ENCODE peak calls at places on chromosomes 11 and 22, in nine cellular contexts. Q, S, T, M, E, X, F, J and G are unnamed samples.

GRCh38 chr22:26553056-26553752 is 36.7 kb downstream of the TPST2 start:
- DNase-seq in F (no peak), M (peak), E (no peak), Q (no peak), T (no peak), S (peak), J (no peak), X (no peak), G (no peak)

GRCh38 chr11:37076866-37077265 is 478.8 kb upstream of the RAG2 start:
- DNase-seq in M (no peak), T (no peak), X (no peak), J (no peak), S (no peak), F (no peak), E (no peak), Q (no peak), G (no peak)

GRCh38 chr11:91459840-91460239 is 764.8 kb upstream of the FAT3 start:
- DNase-seq in F (no peak), X (no peak), E (no peak), M (no peak), J (no peak), Q (no peak), T (no peak), S (no peak), G (no peak)

GRCh38 chr11:12079726-12080556 is 30.4 kb upstream of the MICAL2 start:
- DNase-seq in X (no peak), T (peak), M (no peak), S (peak), Q (peak), F (no peak), E (no peak), J (peak), G (no peak)

GRCh38 chr11:121927359-121927758 is 188.7 kb downstream of the BLID start:
- DNase-seq in M (no peak), E (peak), Q (no peak), T (no peak), F (no peak), X (no peak), J (no peak), S (no peak), G (no peak)

GRCh38 chr22:22878801-22879674 is 8.6 kb upstream of the IGLL5 start:
- DNase-seq in X (no peak), S (no peak), E (no peak), Q (no peak), M (no peak), F (no peak), J (no peak), T (no peak), G (no peak)

GRCh38 chr11:15941206-15941770 is 415.1 kb downstream of the SOX6 start:
- DNase-seq in E (peak), T (peak), J (no peak), Q (no peak), F (no peak), S (no peak), M (peak), X (peak), G (no peak)

GRCh38 chr11:3954448-3955298 is 99.2 kb downstream of the STIM1 start:
- DNase-seq in S (no peak), Q (no peak), T (no peak), X (peak), J (no peak), E (no peak), F (no peak), M (no peak), G (no peak)

GRCh38 chr11:128505449-128506058 is 81.8 kb downstream of the ETS1 start:
- DNase-seq in J (no peak), M (peak), S (no peak), F (no peak), E (no peak), X (no peak), Q (no peak), T (no peak), G (no peak)

GRCh38 chr11:58391879-58392278 is 14.8 kb downstream of the OR5B3 start:
- DNase-seq in Q (no peak), E (no peak), S (no peak), J (no peak), X (no peak), M (no peak), T (no peak), F (no peak), G (no peak)

GRCh38 chr11:124086447-124086846 is 28.8 kb upstream of the VWA5A start:
- DNase-seq in F (no peak), T (no peak), E (peak), S (no peak), M (peak), J (no peak), Q (no peak), X (no peak), G (no peak)

GRCh38 chr22:26648011-26648497 is 9.3 kb upstream of the MIAT start:
- DNase-seq in X (no peak), E (peak), S (no peak), F (no peak), Q (no peak), M (peak), T (no peak), J (no peak), G (no peak)

GRCh38 chr11:83249972-83250593 is 36.1 kb downstream of the CCDC90B start:
- DNase-seq in X (peak), J (peak), S (peak), Q (peak), E (peak), T (no peak), F (no peak), M (peak), G (peak)

GRCh38 chr11:74932169-74932568 is 16.7 kb downstream of the XRRA1 start:
- DNase-seq in T (no peak), E (no peak), X (no peak), J (no peak), M (no peak), S (no peak), F (no peak), Q (no peak), G (no peak)

GRCh38 chr11:64591257-64592233 is 525 bp downstream of the SLC22A12 start:
- DNase-seq in M (no peak), Q (no peak), J (no peak), T (no peak), E (no peak), F (no peak), X (no peak), S (no peak), G (no peak)

GRCh38 chr11:66559141-66559861 is 9.1 kb downstream of the CTSF start:
- DNase-seq in X (peak), T (no peak), S (no peak), J (no peak), E (peak), F (no peak), M (peak), Q (no peak), G (no peak)

GRCh38 chr22:49300241-49300640 is 527.4 kb downstream of the BRD1 start:
- DNase-seq in X (no peak), M (no peak), J (no peak), Q (no peak), F (no peak), S (no peak), T (no peak), E (no peak), G (no peak)

GRCh38 chr22:49621601-49622210 is 206.0 kb downstream of the BRD1 start:
- DNase-seq in Q (no peak), S (no peak), F (no peak), J (no peak), T (no peak), X (no peak), M (no peak), E (no peak), G (no peak)

GRCh38 chr11:36753960-36754359 is 155.9 kb upstream of the RAG2 start:
- DNase-seq in E (no peak), M (no peak), F (no peak), X (no peak), Q (no peak), J (no peak), T (no peak), S (no peak), G (no peak)

GRCh38 chr11:104451193-104451592 is 287.2 kb upstream of the PDGFD start:
- DNase-seq in X (no peak), Q (no peak), T (no peak), E (peak), F (no peak), J (no peak), S (no peak), M (no peak), G (no peak)

GRCh38 chr22:24589518-24590030 is 3.3 kb downstream of the LRRC75B start:
- DNase-seq in Q (no peak), X (no peak), F (no peak), E (no peak), M (no peak), S (no peak), T (no peak), J (no peak), G (no peak)

GRCh38 chr11:73493838-73494598 is 103.9 kb downstream of the FAM168A start:
- DNase-seq in S (peak), F (no peak), M (no peak), J (peak), Q (peak), X (no peak), E (peak), T (peak), G (no peak)

GRCh38 chr11:110728883-110729282 is 16.6 kb upstream of the ARHGAP20 start:
- DNase-seq in E (no peak), T (no peak), X (no peak), S (no peak), F (no peak), M (no peak), Q (no peak), J (no peak), G (no peak)

GRCh38 chr11:85705805-85706204 is 19.8 kb upstream of the CCDC89 start:
- DNase-seq in M (no peak), J (no peak), Q (no peak), T (no peak), X (no peak), F (no peak), E (no peak), S (no peak), G (no peak)

GRCh38 chr11:47356129-47356997 is 3.9 kb upstream of the MYBPC3 start:
- DNase-seq in X (no peak), M (no peak), J (no peak), T (no peak), S (no peak), E (no peak), F (no peak), Q (no peak), G (no peak)

GRCh38 chr22:39454385-39454871 is 2.4 kb upstream of the MGAT3 start:
- DNase-seq in M (no peak), S (peak), E (no peak), Q (no peak), F (no peak), J (no peak), X (peak), T (no peak), G (no peak)

GRCh38 chr11:110874651-110875050 is 162.4 kb upstream of the ARHGAP20 start:
- DNase-seq in J (no peak), S (no peak), X (no peak), M (no peak), F (no peak), Q (no peak), T (no peak), E (no peak), G (no peak)

GRCh38 chr22:27676545-27677188 is 124.9 kb downstream of the MN1 start:
- DNase-seq in J (no peak), F (no peak), T (no peak), S (no peak), E (no peak), X (no peak), M (no peak), Q (no peak), G (no peak)

GRCh38 chr11:19562156-19562555 is 150.5 kb upstream of the NAV2 start:
- DNase-seq in J (no peak), Q (no peak), E (no peak), X (no peak), T (no peak), S (no peak), M (no peak), F (no peak), G (no peak)

GRCh38 chr11:11252403-11252802 is 100.6 kb downstream of the CSNK2A3 start:
- DNase-seq in E (no peak), F (no peak), M (no peak), S (no peak), X (no peak), J (no peak), Q (no peak), T (no peak), G (no peak)

GRCh38 chr22:22327723-22328122 is 83.1 kb downstream of the VPREB1 start:
- DNase-seq in T (no peak), X (no peak), M (no peak), J (no peak), F (no peak), Q (no peak), S (no peak), E (no peak), G (no peak)

GRCh38 chr11:705646-706438 is at the start of gene EPS8L2:
- DNase-seq in T (no peak), M (peak), Q (no peak), J (no peak), F (no peak), X (peak), S (peak), E (peak), G (no peak)

GRCh38 chr22:42646569-42647525 is 2.3 kb downstream of the CYB5R3 start:
- DNase-seq in X (peak), F (no peak), M (no peak), S (no peak), E (no peak), J (no peak), T (no peak), Q (no peak), G (no peak)

GRCh38 chr11:59560290-59560701 is 49.0 kb downstream of the OR4D9 start:
- DNase-seq in S (peak), J (peak), T (no peak), M (peak), E (peak), Q (peak), F (peak), X (peak), G (no peak)
- TF ChIP-seq REST in S (peak), J (no peak), T (no peak), M (no peak), E (no peak), Q (no peak), F (no peak), X (no peak), G (no peak)

GRCh38 chr11:44484211-44484610 is 81.3 kb upstream of the CD82 start:
- DNase-seq in Q (peak), S (peak), J (peak), T (no peak), F (no peak), E (peak), X (peak), M (peak), G (no peak)
- TF ChIP-seq CTCF in Q (peak), S (peak), J (peak), T (peak), F (peak), E (peak), X (peak), M (peak), G (no peak)

GRCh38 chr11:6202036-6202435 is 3.0 kb downstream of the OR52W1 start:
- DNase-seq in X (no peak), M (no peak), E (no peak), T (no peak), Q (no peak), F (no peak), J (no peak), S (no peak), G (no peak)

GRCh38 chr11:6199174-6199810 is at the start of gene OR52W1:
- DNase-seq in Q (no peak), E (no peak), J (no peak), F (no peak), M (no peak), S (no peak), X (no peak), T (no peak), G (no peak)

GRCh38 chr11:6201486-6201885 is 2.5 kb downstream of the OR52W1 start:
- DNase-seq in J (no peak), Q (no peak), S (no peak), E (no peak), T (no peak), F (no peak), M (no peak), X (no peak), G (peak)

GRCh38 chr11:6203327-6203726 is 2.0 kb upstream of the C11orf42 start:
- DNase-seq in Q (no peak), S (no peak), M (no peak), X (no peak), E (no peak), T (no peak), J (no peak), F (peak), G (no peak)

GRCh38 chr11:6200975-6201374 is 2.0 kb downstream of the OR52W1 start:
- DNase-seq in S (no peak), J (no peak), X (no peak), F (no peak), M (no peak), Q (no peak), T (no peak), E (no peak), G (peak)
- TF ChIP-seq REST in S (no peak), J (no peak), X (no peak), F (no peak), M (no peak), Q (no peak), T (no peak), E (no peak), G (peak)

DNA sequence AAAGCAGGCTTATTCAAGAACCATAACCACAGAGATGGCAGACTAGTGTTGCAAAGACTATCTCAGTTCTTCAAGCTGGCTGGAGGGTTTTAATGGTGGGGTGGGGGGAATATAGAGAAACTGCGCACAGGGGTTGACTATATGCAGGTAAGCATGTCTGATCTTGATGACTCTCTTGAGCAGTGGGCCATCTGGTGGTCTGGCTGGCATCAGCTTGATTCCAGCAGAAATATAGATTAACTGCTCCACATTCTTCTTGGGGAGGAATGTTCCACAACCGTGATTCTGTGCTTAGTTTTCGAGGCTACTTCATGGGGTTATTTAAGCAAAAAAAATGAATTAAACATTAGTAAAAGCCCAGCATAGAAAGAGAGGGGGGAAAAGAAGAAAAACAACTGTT is 158.8 kb upstream of the PGR start:
- DNase-seq in F (no peak), E (no peak), S (no peak), M (no peak), X (no peak), Q (no peak), J (no peak), T (no peak), G (no peak)
- TF ChIP-seq CTCF in F (no peak), E (peak), S (no peak), M (no peak), X (no peak), Q (no peak), J (no peak), T (no peak), G (no peak)

GRCh38 chr22:43825651-43826050 is 13.5 kb upstream of the EFCAB6 start:
- DNase-seq in M (no peak), X (no peak), Q (no peak), S (no peak), E (no peak), T (no peak), J (no peak), F (no peak), G (no peak)
- TF ChIP-seq REST in M (no peak), X (no peak), Q (no peak), S (no peak), E (no peak), T (no peak), J (no peak), F (no peak), G (no peak)

GRCh38 chr22:16815073-16815472 is 10.1 kb downstream of the XKR3 start:
- DNase-seq in M (no peak), Q (no peak), S (no peak), X (no peak), F (no peak), E (no peak), T (no peak), J (no peak), G (no peak)
- TF ChIP-seq CTCF in M (no peak), Q (no peak), S (no peak), X (no peak), F (no peak), E (no peak), T (no peak), J (no peak), G (no peak)

GRCh38 chr22:45867118-45867905 is 109.7 kb downstream of the WNT7B start:
- DNase-seq in X (no peak), E (peak), S (no peak), J (no peak), M (peak), T (no peak), F (no peak), Q (no peak), G (no peak)

GRCh38 chr22:45866398-45867117 is 110.4 kb downstream of the WNT7B start:
- DNase-seq in M (peak), S (no peak), F (no peak), T (no peak), J (no peak), E (peak), X (no peak), Q (no peak), G (no peak)

GRCh38 chr22:45868586-45869443 is 108.1 kb downstream of the WNT7B start:
- DNase-seq in T (no peak), S (no peak), E (no peak), F (no peak), J (no peak), X (no peak), Q (no peak), M (no peak), G (no peak)

GRCh38 chr22:45869448-45869847 is 107.5 kb downstream of the WNT7B start:
- DNase-seq in M (no peak), T (no peak), Q (no peak), X (no peak), S (no peak), J (no peak), F (no peak), E (no peak), G (no peak)

GRCh38 chr22:45867906-45868555 is 108.9 kb downstream of the WNT7B start:
- DNase-seq in J (no peak), X (no peak), Q (no peak), S (no peak), M (no peak), T (no peak), E (peak), F (no peak), G (no peak)
- TF ChIP-seq REST in J (no peak), X (no peak), Q (no peak), S (no peak), M (no peak), T (no peak), E (no peak), F (no peak), G (no peak)

GRCh38 chr11:17779861-17780594 is 45.4 kb downstream of the KCNC1 start:
- DNase-seq in J (no peak), Q (no peak), X (no peak), M (no peak), F (no peak), T (no peak), E (no peak), S (no peak), G (no peak)
- TF ChIP-seq CTCF in J (peak), Q (no peak), X (no peak), M (no peak), F (no peak), T (no peak), E (peak), S (no peak), G (no peak)

DNA sequence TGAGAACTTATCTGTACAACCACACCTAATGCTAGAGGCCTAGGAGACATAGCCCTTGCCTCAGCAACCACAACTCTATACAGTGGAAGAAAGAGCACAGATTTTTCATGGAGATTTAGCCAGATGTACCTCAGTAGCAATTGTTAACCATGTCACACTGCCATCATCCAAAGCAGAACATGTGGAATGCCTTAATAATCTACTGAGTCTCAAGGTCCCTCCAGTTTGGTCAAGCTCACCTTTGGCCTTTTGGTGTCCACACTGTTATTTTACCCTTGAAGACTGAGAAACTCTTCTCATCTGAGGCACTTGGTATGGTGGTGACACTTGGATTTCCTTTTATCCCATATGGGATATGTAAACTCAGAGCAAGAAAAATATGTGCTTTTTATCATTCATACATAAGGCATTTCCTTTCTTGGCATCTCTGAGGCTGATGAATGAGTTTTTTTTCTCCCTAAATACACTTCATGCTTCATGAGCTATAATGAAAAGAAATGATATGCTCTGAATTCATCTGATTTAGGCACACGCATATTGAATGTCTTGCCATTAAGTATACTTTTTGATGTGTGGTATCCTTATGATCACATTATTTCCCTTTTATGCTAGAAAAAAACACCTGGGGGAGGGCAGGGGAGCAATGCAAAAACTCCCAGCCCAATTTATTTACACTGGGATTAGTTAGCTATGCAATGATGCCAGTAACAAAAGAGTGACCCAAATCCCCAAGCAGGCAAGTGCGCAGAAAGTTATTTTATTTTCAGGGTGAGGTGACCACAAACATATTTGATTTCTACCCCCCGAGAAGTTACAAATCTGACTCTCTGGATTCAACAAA is 63.3 kb upstream of the ME3 start:
- DNase-seq in E (no peak), J (no peak), M (no peak), T (peak), X (no peak), Q (no peak), S (peak), F (no peak), G (no peak)
- TF ChIP-seq REST in E (no peak), J (no peak), M (no peak), T (peak), X (no peak), Q (no peak), S (no peak), F (no peak), G (no peak)